ENCODE peak calls at places on chromosomes 13 and 19, in four cellular contexts. P is HCT116, B is Panc1, E is K562. W is an unnamed sample.
A peak's percentile ranks its signal among the peaks of the same experiment; 100 is the strongest.

GRCh38 chr19:39093761-39094160 is 9.6 kb downstream of the ACP7 start:
- DNase-seq in P (no peak), E (no peak), B (no peak), W (no peak)

GRCh38 chr19:58261968-58262921 is 16.5 kb upstream of the ZNF8 start:
- DNase-seq in P (no peak), B (no peak), E (no peak), W (no peak)

GRCh38 chr13:47232516-47232915 is 335.7 kb upstream of the HTR2A start:
- DNase-seq in E (no peak), P (no peak), B (no peak), W (no peak)

GRCh38 chr19:55353803-55354697 is 469 bp downstream of the COX6B2 start:
- DNase-seq in B (no peak), E (peak; percentile 82), P (peak; percentile 23), W (no peak)

GRCh38 chr19:30153326-30154210 is 211.5 kb downstream of the URI1 start:
- DNase-seq in B (no peak), P (no peak), E (no peak), W (no peak)

GRCh38 chr13:77326905-77327604 is at the start of gene MYCBP2:
- DNase-seq in P (peak; percentile 99), E (peak; percentile 95), B (peak; percentile 75), W (peak; percentile 96)

GRCh38 chr13:38657191-38657590 is 29.7 kb upstream of the FREM2 start:
- DNase-seq in B (no peak), E (no peak), P (no peak), W (no peak)

GRCh38 chr19:42282036-42282762 is 13.1 kb downstream of the CIC start:
- DNase-seq in P (no peak), E (peak; percentile 42), B (no peak), W (no peak)

GRCh38 chr13:36891752-36892151 is 28.3 kb downstream of the SMAD9 start:
- DNase-seq in P (no peak), E (no peak), B (no peak), W (no peak)

GRCh38 chr19:48992571-48993174 is 436 bp downstream of the GYS1 start:
- DNase-seq in B (no peak), P (no peak), E (no peak), W (no peak)

GRCh38 chr19:44512326-44513298 is 12.3 kb upstream of the ZNF180 start:
- DNase-seq in E (peak; percentile 64), B (no peak), P (peak; percentile 24), W (peak; percentile 36)

GRCh38 chr13:78382946-78383542 is 220.3 kb downstream of the POU4F1 start:
- DNase-seq in E (no peak), B (no peak), P (no peak), W (no peak)

GRCh38 chr19:53872762-53873161 is 5.1 kb downstream of the MYADM start:
- DNase-seq in E (no peak), B (no peak), P (no peak), W (no peak)

GRCh38 chr13:41520016-41520698 is 62.8 kb downstream of the RGCC start:
- DNase-seq in B (no peak), P (no peak), E (no peak), W (no peak)

GRCh38 chr19:907183-907853 is 5.7 kb downstream of the R3HDM4 start:
- DNase-seq in B (no peak), E (peak; percentile 99), P (no peak), W (no peak)

GRCh38 chr13:46082324-46082723 is 22.5 kb downstream of the CPB2 start:
- DNase-seq in E (no peak), P (no peak), B (no peak), W (no peak)

GRCh38 chr19:48152552-48152951 is 17.6 kb downstream of the LIG1 start:
- DNase-seq in B (no peak), P (peak; percentile 18), E (peak; percentile 70), W (peak; percentile 24)

GRCh38 chr13:51781246-51782022 is 22.5 kb downstream of the DHRS12 start:
- DNase-seq in E (no peak), P (peak; percentile 18), B (no peak), W (no peak)

GRCh38 chr13:113813070-113813748 is 50.7 kb downstream of the GAS6 start:
- DNase-seq in E (no peak), P (no peak), B (no peak), W (no peak)

GRCh38 chr19:12880551-12881171 is 588 bp downstream of the DNASE2 start:
- DNase-seq in E (no peak), B (no peak), P (no peak), W (no peak)

GRCh38 chr19:58022283-58022660 is 11.6 kb upstream of the ZSCAN1 start:
- DNase-seq in E (no peak), P (no peak), B (no peak), W (no peak)

GRCh38 chr19:51688665-51689571 is 4.2 kb upstream of the SPACA6 start:
- DNase-seq in E (peak; percentile 87), B (no peak), P (peak; percentile 73), W (peak; percentile 61)

GRCh38 chr13:76758738-76759137 is 127.5 kb downstream of the KCTD12 start:
- DNase-seq in P (no peak), E (no peak), B (no peak), W (no peak)

DNA sequence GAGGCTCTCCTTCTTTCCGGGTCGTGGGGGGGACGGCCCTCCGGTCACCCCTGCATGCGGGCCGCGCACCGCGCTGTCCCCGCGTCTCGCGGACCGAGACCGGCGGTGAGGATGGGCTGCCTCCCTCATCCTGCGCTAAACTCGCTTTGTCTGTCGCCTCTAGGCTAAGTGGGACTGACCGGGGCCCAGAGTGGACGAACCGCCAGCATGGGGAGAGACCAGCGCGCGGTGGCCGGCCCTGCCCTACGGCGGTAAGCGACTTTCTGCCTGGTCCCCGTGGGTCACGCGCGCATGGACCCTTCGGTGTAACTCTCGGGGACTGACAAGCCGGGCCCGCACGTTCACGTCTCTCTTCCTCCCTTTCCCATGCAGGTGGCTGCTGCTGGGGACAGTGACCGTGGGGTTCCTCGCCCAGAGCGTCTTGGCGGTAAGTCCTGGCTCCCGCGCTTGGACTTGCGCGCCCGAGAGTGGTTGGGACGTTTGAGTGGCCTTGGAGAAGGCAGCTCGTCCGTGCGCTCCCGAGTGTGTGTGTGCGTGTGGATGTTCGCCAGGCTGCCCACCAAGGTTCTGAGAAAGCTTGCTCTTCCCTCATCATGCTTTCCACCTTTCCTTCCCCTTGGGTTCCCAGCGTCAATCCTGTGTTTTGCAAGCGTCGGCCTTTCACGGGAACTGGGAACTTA is 753 bp downstream of the COL4A2 start:
- DNase-seq in P (no peak), B (no peak), E (no peak), W (no peak)
- TF ChIP-seq TCF7L2 in P (no peak), B (no peak), E (no peak), W (no peak)

GRCh38 chr13:50081106-50081898 is 66.1 kb downstream of the KCNRG start:
- DNase-seq in B (no peak), P (no peak), E (peak; percentile 60), W (no peak)

GRCh38 chr13:50080856-50081105 is 65.5 kb downstream of the KCNRG start:
- DNase-seq in B (no peak), E (no peak), P (no peak), W (no peak)

GRCh38 chr13:50080158-50080855 is 65.1 kb downstream of the KCNRG start:
- DNase-seq in B (no peak), E (peak; percentile 48), P (no peak), W (peak; percentile 23)

GRCh38 chr13:50082426-50083283 is 67.4 kb downstream of the KCNRG start:
- DNase-seq in E (peak; percentile 89), P (peak; percentile 79), B (no peak), W (peak; percentile 94)

DNA sequence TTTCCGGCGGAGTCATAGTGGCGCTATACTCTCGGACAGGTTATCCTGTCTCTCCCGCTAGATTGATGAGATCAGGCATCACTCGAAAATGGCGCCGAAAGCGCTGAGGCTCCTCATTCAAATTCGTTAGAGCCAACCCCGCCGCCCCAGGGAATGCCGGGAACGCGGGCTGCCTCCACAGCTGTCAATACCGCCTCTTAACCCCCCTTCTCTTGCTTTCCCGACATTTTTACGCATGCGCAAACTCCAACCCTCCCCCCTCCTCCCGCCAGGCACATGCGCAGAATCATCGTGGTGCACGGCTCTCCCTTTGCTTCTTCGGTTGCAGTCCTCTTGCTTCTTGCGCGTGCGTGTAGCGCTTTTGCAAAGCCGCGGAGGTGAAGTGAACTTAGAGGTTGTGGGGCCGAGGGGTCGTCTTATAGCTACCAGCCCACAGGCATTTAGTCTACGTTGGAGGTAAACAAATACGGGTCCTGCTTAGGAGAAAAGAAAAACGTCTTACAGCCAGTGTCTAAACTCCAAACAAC is 66.7 kb downstream of the KCNRG start:
- DNase-seq in P (peak; percentile 98), E (peak; percentile 97), B (peak; percentile 94), W (peak; percentile 96)
- TF ChIP-seq TCF7L2 in P (no peak), E (no peak), B (no peak), W (no peak)

GRCh38 chr19:35733180-35734125 is 8.8 kb downstream of the IGFLR1 start:
- DNase-seq in B (no peak), E (no peak), P (no peak), W (no peak)
- TF ChIP-seq TCF7L2 in B (no peak), E (no peak), P (no peak), W (no peak)

GRCh38 chr19:2841858-2842574 is 741 bp downstream of the ZNF555 start:
- DNase-seq in P (no peak), B (no peak), E (peak; percentile 20), W (no peak)
- TF ChIP-seq TCF7L2 in P (no peak), B (no peak), E (no peak), W (no peak)

GRCh38 chr19:18291590-18292459 is 10.4 kb upstream of the JUND start:
- DNase-seq in E (peak; percentile 97), B (no peak), P (no peak), W (peak; percentile 51)

GRCh38 chr19:18292460-18292809 is 11.0 kb upstream of the JUND start:
- DNase-seq in B (no peak), E (no peak), P (no peak), W (no peak)

GRCh38 chr19:18290250-18291018 is 9.0 kb upstream of the JUND start:
- DNase-seq in B (no peak), E (peak; percentile 70), P (no peak), W (no peak)

GRCh38 chr19:18289471-18290066 is 8.1 kb upstream of the JUND start:
- DNase-seq in P (no peak), B (no peak), E (no peak), W (no peak)

GRCh38 chr19:18291019-18291524 is 9.7 kb upstream of the JUND start:
- DNase-seq in B (no peak), P (no peak), E (peak; percentile 46), W (no peak)
- TF ChIP-seq TCF7L2 in B (no peak), P (no peak), E (no peak), W (no peak)

GRCh38 chr13:107881362-107881761 is 334.0 kb downstream of the LIG4 start:
- DNase-seq in E (no peak), B (no peak), P (no peak), W (no peak)
- TF ChIP-seq TCF7L2 in E (no peak), B (no peak), P (no peak), W (no peak)

DNA sequence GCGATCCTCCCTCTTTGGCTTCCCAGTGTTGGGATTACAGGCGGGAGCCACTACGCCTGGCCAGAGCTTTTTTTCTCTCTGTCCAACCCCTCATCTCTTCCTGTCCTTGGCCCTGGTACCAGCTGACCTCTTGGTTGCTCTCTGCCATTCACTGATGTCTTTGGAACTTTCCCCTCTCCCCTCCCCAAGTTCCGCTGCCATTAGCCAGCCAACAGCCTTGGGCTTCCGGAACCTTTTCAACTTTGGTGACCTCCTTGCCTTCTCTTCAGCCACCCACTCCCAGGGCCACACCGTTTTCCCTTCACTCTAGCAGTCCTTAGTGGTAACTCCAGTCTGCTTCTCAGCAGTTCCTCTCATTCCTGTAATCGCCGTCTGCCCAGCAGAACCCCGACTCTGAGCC is 4.3 kb downstream of the WTIP start:
- DNase-seq in P (no peak), B (no peak), E (peak; percentile 18), W (no peak)
- TF ChIP-seq TCF7L2 in P (no peak), B (no peak), E (no peak), W (no peak)

W was measured in HepG2.